ENCODE peak calls at places on chromosomes 11 and 22, in five cellular contexts. M, J, S, B and O are unnamed samples.

GRCh38 chr22:40665312-40665711 is 14.0 kb upstream of the MCHR1 start:
- DNase-seq in J (no peak), B (no peak), S (peak), M (peak), O (no peak)

GRCh38 chr11:126403658-126404057 is 48.2 kb downstream of the ST3GAL4 start:
- DNase-seq in S (no peak), B (no peak), J (no peak), M (no peak), O (no peak)

GRCh38 chr22:19915287-19915954 is 26.2 kb upstream of the COMT start:
- DNase-seq in J (no peak), M (no peak), B (no peak), S (no peak), O (no peak)

GRCh38 chr22:49040111-49040510 is 787.6 kb downstream of the BRD1 start:
- DNase-seq in M (no peak), B (no peak), S (no peak), J (no peak), O (no peak)

GRCh38 chr22:24465566-24465965 is 29.6 kb upstream of the UPB1 start:
- DNase-seq in J (no peak), S (no peak), B (no peak), M (no peak), O (no peak)

GRCh38 chr11:70720291-70720690 is 322.0 kb downstream of the CTTN start:
- DNase-seq in J (no peak), B (no peak), M (no peak), S (no peak), O (no peak)

GRCh38 chr11:99952816-99953215 is 734.3 kb upstream of the ARHGAP42 start:
- DNase-seq in M (no peak), J (no peak), B (no peak), S (no peak), O (no peak)

GRCh38 chr11:27089746-27090145 is 49.1 kb downstream of the BBOX1 start:
- DNase-seq in S (no peak), M (no peak), B (no peak), J (no peak), O (no peak)

GRCh38 chr22:48477031-48477721 is 1350.5 kb downstream of the BRD1 start:
- DNase-seq in M (no peak), S (peak), B (peak), J (no peak), O (no peak)